ENCODE peak calls at places on chromosomes 11 and 22, in six cellular contexts. Y is K562, D is endothelial cell of umbilical vein, X is GM12878, U is A549, B is HepG2. F is an unnamed sample.

GRCh38 chr11:73085189-73085875 is 56.8 kb downstream of the FCHSD2 start:
- DNase-seq in B (peak), Y (no peak), D (no peak), X (no peak), U (peak), F (peak)

GRCh38 chr22:44091021-44091721 is 67.1 kb downstream of the PARVB start:
- DNase-seq in U (peak), D (no peak), Y (peak), B (peak), X (no peak), F (peak)

GRCh38 chr11:119808431-119809185 is 79.6 kb upstream of the NECTIN1 start:
- DNase-seq in Y (no peak), B (no peak), D (no peak), X (no peak), U (no peak), F (no peak)

GRCh38 chr11:3838504-3838903 is 2.3 kb downstream of the RHOG start:
- DNase-seq in B (no peak), Y (no peak), X (no peak), U (no peak), D (no peak), F (peak)

GRCh38 chr22:37762389-37762836 is 45.3 kb upstream of the GCAT start:
- DNase-seq in X (no peak), Y (peak), U (no peak), B (no peak), D (no peak), F (peak)

GRCh38 chr22:46622081-46622521 is 1.9 kb downstream of the GRAMD4 start:
- DNase-seq in B (no peak), U (no peak), Y (no peak), X (no peak), D (peak), F (peak)

GRCh38 chr11:46389450-46390330 is 1.9 kb downstream of the CHRM4 start:
- DNase-seq in B (peak), X (no peak), U (peak), D (peak), Y (peak), F (peak)

GRCh38 chr11:77619576-77620198 is 17.9 kb downstream of the CLNS1A start:
- DNase-seq in Y (no peak), D (peak), B (peak), U (peak), X (peak), F (peak)

GRCh38 chr22:21764038-21764804 is 28.6 kb upstream of the YPEL1 start:
- DNase-seq in D (no peak), Y (no peak), B (no peak), X (no peak), U (no peak), F (no peak)

GRCh38 chr11:11422291-11423128 is 69.5 kb upstream of the CSNK2A3 start:
- DNase-seq in X (no peak), Y (no peak), U (no peak), D (no peak), B (no peak), F (no peak)

GRCh38 chr11:83097671-83098070 is 26.0 kb upstream of the RAB30 start:
- DNase-seq in X (no peak), Y (no peak), B (no peak), D (no peak), U (no peak), F (no peak)

GRCh38 chr11:3954448-3955298 is 99.2 kb downstream of the STIM1 start:
- DNase-seq in U (no peak), Y (peak), X (no peak), B (no peak), D (no peak), F (no peak)

GRCh38 chr11:108025387-108026080 is 16.8 kb downstream of the CUL5 start:
- DNase-seq in D (peak), U (no peak), B (no peak), Y (no peak), X (peak), F (no peak)

GRCh38 chr22:23856721-23857605 is 712 bp upstream of the SLC2A11 start:
- DNase-seq in D (peak), X (no peak), B (peak), U (no peak), Y (no peak), F (no peak)

GRCh38 chr11:34869425-34869824 is 46.8 kb downstream of the APIP start:
- DNase-seq in U (peak), Y (peak), X (no peak), D (no peak), B (peak), F (peak)

GRCh38 chr11:84922836-84923235 is 704.3 kb downstream of the DLG2 start:
- DNase-seq in D (no peak), Y (no peak), U (no peak), B (no peak), X (no peak), F (no peak)

GRCh38 chr11:112128483-112129121 is 35.3 kb downstream of the IL18 start:
- DNase-seq in Y (no peak), B (no peak), U (peak), X (no peak), D (peak), F (no peak)

GRCh38 chr22:27667121-27667843 is 134.3 kb downstream of the MN1 start:
- DNase-seq in Y (no peak), X (no peak), U (no peak), D (no peak), B (no peak), F (peak)

GRCh38 chr11:44305643-44306468 is 4.1 kb downstream of the ALX4 start:
- DNase-seq in Y (no peak), X (no peak), D (peak), B (no peak), U (no peak), F (no peak)

GRCh38 chr11:118813551-118813950 is 22.6 kb upstream of the DDX6 start:
- DNase-seq in B (no peak), D (no peak), U (no peak), X (no peak), Y (no peak), F (no peak)

GRCh38 chr11:12017865-12018453 is 9.5 kb upstream of the DKK3 start:
- DNase-seq in B (no peak), U (no peak), Y (no peak), D (peak), X (no peak), F (no peak)

GRCh38 chr22:17381237-17381913 is 12.1 kb downstream of the CECR2 start:
- DNase-seq in D (no peak), B (peak), U (no peak), X (no peak), Y (no peak), F (peak)

GRCh38 chr11:61776561-61777075 is 15.8 kb downstream of the TMEM258 start:
- DNase-seq in Y (peak), X (no peak), D (peak), U (peak), B (peak), F (peak)

GRCh38 chr11:111736191-111736590 is 30.0 kb downstream of the PPP2R1B start:
- DNase-seq in U (no peak), B (no peak), X (no peak), D (no peak), Y (no peak), F (no peak)

GRCh38 chr22:40519948-40520331 is 116.6 kb downstream of the MRTFA start:
- DNase-seq in B (no peak), D (no peak), U (no peak), X (no peak), Y (no peak), F (no peak)

GRCh38 chr11:92276773-92277172 is 52.2 kb downstream of the FAT3 start:
- DNase-seq in Y (no peak), B (no peak), X (no peak), D (peak), U (no peak), F (no peak)

GRCh38 chr11:62498492-62499286 is 47.9 kb downstream of the AHNAK start:
- DNase-seq in D (no peak), X (no peak), U (no peak), B (peak), Y (no peak), F (no peak)

GRCh38 chr22:31870890-31871289 is 73.4 kb upstream of the YWHAH start:
- DNase-seq in U (peak), Y (no peak), B (no peak), D (peak), X (no peak), F (no peak)

GRCh38 chr11:110712643-110713468 is 619 bp upstream of the ARHGAP20 start:
- DNase-seq in Y (no peak), U (no peak), B (no peak), D (peak), X (no peak), F (no peak)

GRCh38 chr22:48753381-48753730 is 1074.3 kb downstream of the BRD1 start:
- DNase-seq in U (no peak), B (no peak), D (no peak), Y (no peak), X (no peak), F (no peak)

GRCh38 chr11:120563698-120564572 is 52.4 kb downstream of the GRIK4 start:
- DNase-seq in Y (no peak), U (no peak), B (no peak), D (peak), X (no peak), F (peak)

GRCh38 chr11:129259950-129260349 is 67.8 kb upstream of the ARHGAP32 start:
- DNase-seq in Y (no peak), X (no peak), U (no peak), D (no peak), B (peak), F (no peak)

GRCh38 chr11:14144905-14145304 is 182.4 kb downstream of the SPON1 start:
- DNase-seq in U (no peak), D (no peak), B (no peak), Y (no peak), X (no peak), F (no peak)

GRCh38 chr11:123473941-123474668 is 44.0 kb downstream of the GRAMD1B start:
- DNase-seq in B (no peak), X (no peak), D (peak), Y (no peak), U (peak), F (peak)

GRCh38 chr22:19066531-19067271 is 55.5 kb downstream of the DGCR2 start:
- DNase-seq in Y (no peak), D (no peak), X (no peak), B (no peak), U (no peak), F (no peak)

GRCh38 chr22:27991586-27992293 is 72.7 kb upstream of the PITPNB start:
- DNase-seq in Y (no peak), B (no peak), D (no peak), X (no peak), U (no peak), F (no peak)

GRCh38 chr11:29093416-29093815 is 923.4 kb downstream of the KCNA4 start:
- DNase-seq in B (peak), D (peak), Y (no peak), X (no peak), U (peak), F (no peak)

DNA sequence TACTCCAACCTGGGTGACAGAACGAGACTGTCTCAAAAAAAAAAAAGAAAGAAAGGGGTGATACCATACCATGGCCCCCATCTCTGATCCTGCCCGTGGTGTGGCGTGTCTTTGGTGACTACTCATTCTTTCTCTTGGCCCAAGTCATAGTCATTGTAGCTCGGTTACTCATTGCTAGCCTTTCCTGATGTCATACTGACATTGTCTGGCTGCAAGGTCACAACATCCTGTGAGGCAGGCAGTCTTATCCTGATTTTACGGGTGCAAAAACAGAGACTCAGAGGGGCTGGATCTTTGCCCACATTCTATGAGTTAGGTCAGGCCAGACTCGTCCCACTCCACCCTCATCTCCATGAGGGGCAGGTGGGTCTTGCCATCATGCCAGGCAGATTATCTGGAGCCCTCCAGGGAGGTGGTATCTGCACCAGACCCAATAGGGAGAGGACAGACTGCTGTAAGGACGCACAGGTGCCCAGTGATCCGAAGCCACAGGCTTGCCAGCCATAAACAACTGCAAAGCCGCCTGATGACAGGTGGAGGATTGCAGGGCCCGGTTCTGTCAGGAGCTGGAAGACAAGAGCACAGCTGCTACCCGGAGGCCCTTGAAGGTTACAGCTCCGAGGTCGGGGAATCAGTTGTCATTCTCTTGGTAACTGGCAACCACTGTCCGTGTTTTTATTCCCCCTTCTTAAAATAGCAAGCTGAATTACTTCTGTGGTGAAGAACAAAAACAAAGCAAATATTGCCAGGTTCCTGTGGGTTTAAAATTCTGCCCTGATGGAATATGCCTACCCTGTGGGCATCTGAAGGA is 13.8 kb downstream of the TOM1 start:
- DNase-seq in Y (no peak), D (peak), U (peak), X (no peak), B (peak), F (no peak)
- TF ChIP-seq MYC in Y (no peak), D (no peak), U (no peak), X (no peak), B (no peak), F (no peak)

GRCh38 chr11:57436031-57436430 is 9.1 kb upstream of the SLC43A3 start:
- DNase-seq in Y (no peak), U (no peak), X (no peak), B (no peak), D (no peak), F (no peak)

GRCh38 chr11:57438345-57439280 is 11.7 kb upstream of the SLC43A3 start:
- DNase-seq in X (no peak), D (no peak), B (peak), U (no peak), Y (no peak), F (no peak)

GRCh38 chr11:57432017-57432590 is 5.2 kb upstream of the SLC43A3 start:
- DNase-seq in B (no peak), D (no peak), U (no peak), X (no peak), Y (no peak), F (peak)

GRCh38 chr11:57432714-57433163 is 5.8 kb upstream of the SLC43A3 start:
- DNase-seq in X (no peak), Y (peak), U (no peak), B (no peak), D (no peak), F (peak)

GRCh38 chr11:57434640-57435546 is 8.0 kb upstream of the SLC43A3 start:
- DNase-seq in D (no peak), U (peak), B (peak), Y (no peak), X (no peak), F (peak)
- TF ChIP-seq MYC in D (no peak), U (no peak), B (no peak), Y (no peak), X (no peak), F (no peak)

DNA sequence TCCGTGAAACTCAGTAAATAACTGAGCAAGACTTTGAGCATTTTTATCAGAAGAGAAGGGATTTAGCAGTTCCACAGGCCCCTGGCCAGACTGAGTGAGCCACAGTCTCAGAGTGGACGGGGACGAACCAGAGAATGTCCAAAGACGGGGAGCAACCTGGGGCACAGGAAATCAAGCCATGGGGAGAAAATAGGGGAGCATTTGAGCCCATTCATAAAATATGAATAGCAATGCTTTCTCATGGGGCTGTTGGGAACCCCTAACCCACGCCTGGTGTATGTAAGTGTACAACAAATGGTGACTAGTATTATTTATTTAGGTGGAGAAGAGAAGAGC is 3.6 kb upstream of the VSIG10L2 start:
- DNase-seq in B (no peak), U (no peak), Y (no peak), X (no peak), D (no peak), F (no peak)
- TF ChIP-seq MYC in B (no peak), U (no peak), Y (no peak), X (no peak), D (no peak), F (no peak)

DNA sequence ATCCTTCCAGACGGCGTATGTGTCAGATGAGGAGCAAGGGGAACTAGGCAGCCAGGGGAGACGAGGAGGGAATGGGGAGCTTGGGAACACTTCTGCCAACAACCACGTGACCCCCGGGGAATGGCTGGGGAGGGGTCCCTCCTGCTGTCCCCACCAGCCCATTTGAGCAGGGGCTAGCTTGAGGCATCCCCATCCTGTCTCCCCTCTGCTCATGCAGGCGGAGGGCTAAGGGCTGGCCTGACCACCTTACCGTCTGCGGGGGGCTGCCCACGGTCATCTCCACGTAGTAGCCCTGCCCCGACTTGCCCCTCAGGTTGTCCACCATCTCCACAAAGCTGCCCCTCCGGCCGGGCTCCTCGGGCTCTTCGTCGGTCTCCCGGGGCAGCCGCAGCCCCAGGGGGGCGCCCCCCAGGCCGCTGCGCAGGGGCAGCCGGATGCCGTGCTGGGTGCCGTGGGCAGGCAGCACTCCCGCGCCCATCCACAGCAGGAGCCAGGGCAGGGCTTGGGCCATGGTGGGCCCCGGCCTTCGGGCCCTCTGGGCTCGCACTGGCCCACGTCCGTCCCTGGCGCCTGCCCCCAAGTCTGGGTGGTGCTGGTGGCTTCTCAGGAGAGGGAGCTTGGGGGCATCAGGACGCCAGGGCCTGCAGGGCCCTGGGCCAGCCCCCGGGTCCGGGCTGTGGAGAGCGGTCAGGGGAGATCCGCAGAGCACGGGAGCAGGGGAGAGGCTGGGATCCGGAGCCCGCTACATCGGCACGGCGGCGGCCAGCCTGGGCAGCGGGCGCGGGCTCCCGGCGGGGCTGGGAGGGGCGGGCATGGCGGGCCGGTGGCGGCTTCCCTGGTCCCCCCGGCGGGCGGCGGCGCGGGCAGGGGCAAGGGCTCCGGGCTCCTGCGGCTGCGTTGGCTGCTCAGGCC is 515 bp downstream of the BACE1 start:
- DNase-seq in D (peak), B (no peak), Y (no peak), U (no peak), X (no peak), F (no peak)
- TF ChIP-seq MYC in D (no peak), B (no peak), Y (no peak), U (no peak), X (no peak), F (no peak)

GRCh38 chr11:9982796-9983579 is 311.0 kb downstream of the SBF2 start:
- DNase-seq in B (peak), Y (peak), U (peak), D (no peak), X (no peak), F (no peak)

GRCh38 chr11:9980931-9981330 is 313.1 kb downstream of the SBF2 start:
- DNase-seq in X (no peak), U (no peak), B (no peak), D (no peak), Y (no peak), F (no peak)

GRCh38 chr11:9977554-9977953 is 313.7 kb downstream of the SWAP70 start:
- DNase-seq in D (peak), X (no peak), Y (no peak), B (no peak), U (no peak), F (no peak)

DNA sequence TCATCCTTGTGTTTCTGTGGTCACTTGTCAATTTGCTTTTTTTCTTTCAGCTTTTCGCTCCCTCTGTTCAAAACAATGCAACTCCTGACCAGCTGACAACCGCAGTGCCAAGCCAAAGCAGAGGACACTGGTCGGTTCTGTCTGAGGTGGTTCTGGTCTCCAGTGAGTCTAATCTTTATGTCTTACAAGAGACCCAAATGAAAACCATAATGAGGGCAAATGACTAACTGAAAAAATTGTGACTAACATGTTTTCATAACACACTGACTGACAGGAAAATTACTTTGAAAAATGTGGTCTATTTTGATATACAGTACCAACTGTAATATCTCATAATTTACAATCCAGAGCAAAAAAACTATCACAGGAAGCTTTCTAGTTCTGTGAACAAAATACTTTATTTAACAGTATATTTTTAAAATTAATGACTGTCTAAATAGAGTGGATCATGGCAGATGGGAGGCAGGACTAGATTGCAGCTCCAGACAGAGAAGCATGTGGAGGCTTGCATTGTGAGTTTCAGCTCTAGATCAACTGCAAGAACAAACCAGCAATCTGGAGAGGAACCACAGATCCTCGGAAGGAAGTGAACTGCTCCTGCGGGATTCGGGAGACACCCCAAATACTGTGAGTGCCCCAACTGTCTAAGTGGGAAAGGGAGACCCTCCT is 311.8 kb downstream of the SBF2 start:
- DNase-seq in Y (no peak), X (no peak), D (peak), B (no peak), U (peak), F (no peak)
- TF ChIP-seq MYC in Y (no peak), X (no peak), D (no peak), B (no peak), U (no peak), F (no peak)